ENCODE peak calls at places on chromosomes 13 and 19, in eight cellular contexts. Y, O, N, Z, S, A, P and G are unnamed samples.

GRCh38 chr13:43614063-43614462 is 172.7 kb downstream of the ENOX1 start:
- DNase-seq in S (no peak), N (no peak), Y (no peak), Z (no peak), O (no peak), A (no peak), P (no peak), G (no peak)

GRCh38 chr19:49224856-49225255 is 67.3 kb downstream of the TRPM4 start:
- DNase-seq in A (no peak), Z (no peak), Y (no peak), P (peak; percentile 71), N (no peak), S (no peak), O (peak; percentile 39), G (peak; percentile 70)

GRCh38 chr13:33105387-33106005 is 89.3 kb downstream of the KL start:
- DNase-seq in P (no peak), N (no peak), Z (no peak), A (no peak), Y (no peak), S (no peak), O (no peak), G (no peak)

GRCh38 chr13:98456423-98456845 is 120.5 kb downstream of the STK24 start:
- DNase-seq in Z (peak; percentile 44), P (peak; percentile 30), Y (peak; percentile 32), O (no peak), S (no peak), N (no peak), A (no peak), G (no peak)

GRCh38 chr13:85093808-85094207 is 705.4 kb downstream of the SLITRK6 start:
- DNase-seq in N (no peak), A (no peak), P (no peak), Y (no peak), S (no peak), O (peak; percentile 6), Z (no peak), G (peak; percentile 16)

GRCh38 chr19:48466571-48467325 is 2.4 kb upstream of the CYTH2 start:
- DNase-seq in N (no peak), P (no peak), O (no peak), S (no peak), A (no peak), Y (peak; percentile 99), Z (no peak), G (peak; percentile 56)

GRCh38 chr13:102873653-102874052 is 27.8 kb downstream of the ERCC5 start:
- DNase-seq in S (no peak), P (no peak), O (peak; percentile 17), N (no peak), Y (no peak), A (no peak), Z (no peak), G (peak; percentile 24)

GRCh38 chr19:35531291-35531690 is 2.0 kb upstream of the GAPDHS start:
- DNase-seq in N (no peak), O (no peak), S (no peak), Z (no peak), Y (peak; percentile 39), P (no peak), A (no peak), G (no peak)

GRCh38 chr13:93262729-93263128 is 36.1 kb downstream of the GPC6 start:
- DNase-seq in Y (no peak), N (no peak), O (peak; percentile 55), S (no peak), Z (no peak), P (no peak), A (no peak), G (peak; percentile 27)

GRCh38 chr13:109672545-109672944 is 113.8 kb downstream of the IRS2 start:
- DNase-seq in O (no peak), A (no peak), Z (no peak), P (no peak), S (no peak), N (no peak), Y (no peak), G (no peak)

GRCh38 chr19:36026091-36026876 is 6.4 kb downstream of the CLIP3 start:
- DNase-seq in O (no peak), P (no peak), Z (no peak), A (no peak), N (no peak), S (no peak), Y (no peak), G (no peak)

GRCh38 chr13:101757446-101758039 is 305.1 kb downstream of the ITGBL1 start:
- DNase-seq in O (peak; percentile 72), Y (peak; percentile 26), P (no peak), A (no peak), S (no peak), N (no peak), Z (no peak), G (no peak)

GRCh38 chr13:111516712-111517640 is 196.5 kb downstream of the TEX29 start:
- DNase-seq in N (no peak), P (peak; percentile 25), O (no peak), Z (no peak), Y (no peak), A (no peak), S (no peak), G (no peak)

GRCh38 chr13:79937311-79938243 is 403.3 kb downstream of the SPRY2 start:
- DNase-seq in O (no peak), A (no peak), Y (no peak), Z (peak; percentile 25), N (no peak), S (no peak), P (no peak), G (peak; percentile 1)

GRCh38 chr19:4064073-4064550 is 2.6 kb downstream of the ZBTB7A start:
- DNase-seq in S (no peak), P (no peak), O (no peak), Z (peak; percentile 79), A (no peak), N (no peak), Y (peak; percentile 96), G (peak; percentile 31)

GRCh38 chr19:56125806-56126590 is 4.9 kb upstream of the ZNF787 start:
- DNase-seq in A (no peak), S (no peak), Y (peak; percentile 25), O (peak; percentile 47), Z (no peak), N (no peak), P (no peak), G (no peak)

GRCh38 chr13:43014162-43014561 is 9.2 kb upstream of the DNAJC15 start:
- DNase-seq in Z (no peak), Y (no peak), O (no peak), S (no peak), N (no peak), A (no peak), P (no peak), G (no peak)

GRCh38 chr19:47699360-47699917 is 13.8 kb upstream of the EHD2 start:
- DNase-seq in N (no peak), O (no peak), S (no peak), P (no peak), Z (peak; percentile 84), Y (peak; percentile 99), A (no peak), G (no peak)

GRCh38 chr13:112692104-112692503 is 2.3 kb downstream of the ATP11A start:
- DNase-seq in S (no peak), Y (no peak), A (no peak), N (no peak), P (no peak), Z (peak; percentile 15), O (no peak), G (no peak)

GRCh38 chr13:21837841-21838551 is 167.1 kb downstream of the FGF9 start:
- DNase-seq in N (no peak), P (no peak), Y (no peak), S (no peak), O (no peak), A (no peak), Z (no peak), G (no peak)

GRCh38 chr13:99905814-99906213 is 65.8 kb downstream of the ZIC5 start:
- DNase-seq in P (no peak), Z (no peak), O (no peak), A (no peak), S (no peak), N (no peak), Y (no peak), G (no peak)

GRCh38 chr13:99907627-99908026 is 63.9 kb downstream of the ZIC5 start:
- DNase-seq in O (no peak), P (no peak), S (no peak), N (no peak), A (no peak), Z (no peak), Y (no peak), G (no peak)

GRCh38 chr13:99907038-99907437 is 64.5 kb downstream of the ZIC5 start:
- DNase-seq in O (no peak), N (no peak), P (no peak), S (no peak), Z (no peak), A (no peak), Y (no peak), G (no peak)

GRCh38 chr13:99903140-99903539 is 68.4 kb downstream of the ZIC5 start:
- DNase-seq in Z (no peak), O (no peak), P (no peak), S (no peak), A (no peak), N (no peak), Y (no peak), G (no peak)

GRCh38 chr13:99905224-99905623 is 66.3 kb downstream of the ZIC5 start:
- DNase-seq in S (no peak), P (no peak), Y (no peak), O (no peak), Z (no peak), A (no peak), N (no peak), G (no peak)
- H3K27me3 ChIP-seq in S (no peaks in the 10 kb centered on the region), P (peaks cover 13% of the 10 kb centered on the region), Y (peaks cover 18% of the 10 kb centered on the region), O (peaks cover 2% of the 10 kb centered on the region), Z (no peaks in the 10 kb centered on the region), A (no peaks in the 10 kb centered on the region), N (peaks cover 12% of the 10 kb centered on the region), G (no peaks in the 10 kb centered on the region)

GRCh38 chr13:78589206-78589605 is 14.1 kb downstream of the POU4F1 start:
- DNase-seq in Z (peak; percentile 79), A (no peak), Y (no peak), P (no peak), O (peak; percentile 28), S (no peak), N (no peak), G (no peak)
- H3K27me3 ChIP-seq in Z (peaks cover 7% of the 10 kb centered on the region), A (no peaks in the 10 kb centered on the region), Y (peaks cover 48% of the 10 kb centered on the region), P (peaks cover 94% of the 10 kb centered on the region), O (peaks cover 22% of the 10 kb centered on the region), S (peaks cover 9% of the 10 kb centered on the region), N (peaks cover 70% of the 10 kb centered on the region), G (peaks cover 40% of the 10 kb centered on the region)

DNA sequence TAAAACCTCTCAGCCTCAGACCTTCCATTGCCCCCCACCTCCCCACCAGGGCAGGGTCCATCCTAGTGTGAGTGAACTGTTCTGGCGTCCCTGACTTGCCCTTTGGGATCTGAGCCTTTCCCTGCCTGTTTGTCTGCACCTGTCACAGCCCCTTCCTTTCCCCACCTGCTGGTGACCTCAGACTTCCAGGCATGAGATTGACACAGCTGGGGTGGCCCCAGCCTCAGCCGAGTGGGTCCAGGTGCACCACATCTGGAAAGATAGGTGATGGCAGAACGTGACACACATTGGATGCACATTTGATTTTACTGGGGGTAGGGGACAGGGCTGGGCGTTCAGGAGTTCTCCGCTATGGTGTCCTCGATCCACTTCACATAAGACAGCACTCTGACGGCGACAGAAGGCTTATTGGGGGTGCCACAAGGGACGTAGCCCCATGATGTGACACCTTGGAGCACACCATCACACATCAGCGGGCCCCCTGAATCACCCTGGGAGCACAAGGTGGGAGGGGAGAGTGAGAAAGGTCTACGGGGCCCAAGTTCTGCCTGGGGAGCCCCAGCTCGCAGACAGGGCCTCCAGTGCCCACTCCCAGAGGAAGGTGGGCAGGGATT is 4.6 kb downstream of the KLK1 start:
- DNase-seq in Y (peak; percentile 71), P (no peak), A (no peak), O (no peak), Z (no peak), N (no peak), S (no peak), G (no peak)
- H3K27me3 ChIP-seq in Y (peaks cover 28% of the 10 kb centered on the region), P (peaks cover 14% of the 10 kb centered on the region), A (no peaks in the 10 kb centered on the region), O (peaks cover 16% of the 10 kb centered on the region), Z (no peaks in the 10 kb centered on the region), N (peaks cover 69% of the 10 kb centered on the region), S (peaks cover 3% of the 10 kb centered on the region), G (peaks cover 19% of the 10 kb centered on the region)

GRCh38 chr19:30154410-30154809 is 212.4 kb downstream of the URI1 start:
- DNase-seq in S (no peak), N (no peak), P (no peak), A (no peak), O (no peak), Y (no peak), Z (no peak), G (no peak)
- H3K27me3 ChIP-seq in S (no peaks in the 10 kb centered on the region), N (no peaks in the 10 kb centered on the region), P (no peaks in the 10 kb centered on the region), A (no peaks in the 10 kb centered on the region), O (no peaks in the 10 kb centered on the region), Y (no peaks in the 10 kb centered on the region), Z (no peaks in the 10 kb centered on the region), G (no peaks in the 10 kb centered on the region)